ENCODE peak calls at places on chromosomes 2 and 18, in eight cellular contexts. P is K562, G is HepG2, W is H1, Y is GM12878, V is SK-N-SH, L is IMR-90, A is A549. T is an unnamed sample.

GRCh38 chr2:133841905-133842304 is 273.6 kb upstream of the NCKAP5 start:
- DNase-seq in P (no peak), G (no peak), W (no peak), Y (no peak), V (no peak), L (peak), A (no peak), T (no peak)

GRCh38 chr2:216692636-216693413 is 2.5 kb downstream of the IGFBP5 start:
- DNase-seq in P (peak), G (no peak), W (peak), Y (no peak), V (peak), L (peak), A (peak), T (peak)

GRCh38 chr2:24273598-24273997 is 86.7 kb downstream of the ITSN2 start:
- DNase-seq in P (no peak), G (no peak), W (no peak), Y (no peak), V (no peak), L (no peak), A (no peak), T (no peak)

GRCh38 chr2:210965472-210965871 is 409.1 kb downstream of the CPS1 start:
- DNase-seq in P (no peak), G (no peak), W (no peak), Y (no peak), V (no peak), L (no peak), A (no peak), T (no peak)

GRCh38 chr2:119939915-119940314 is 73.0 kb upstream of the EPB41L5 start:
- DNase-seq in P (no peak), G (no peak), W (no peak), Y (no peak), V (no peak), L (no peak), A (no peak), T (no peak)

GRCh38 chr2:237298323-237299118 is 115.4 kb downstream of the COL6A3 start:
- DNase-seq in P (no peak), G (peak), W (no peak), Y (no peak), V (peak), L (peak), A (no peak), T (no peak)

GRCh38 chr2:207869784-207870778 is 100.4 kb upstream of the FZD5 start:
- DNase-seq in P (no peak), G (peak), W (no peak), Y (no peak), V (no peak), L (peak), A (peak), T (no peak)

GRCh38 chr2:133718688-133719201 is 150.5 kb upstream of the NCKAP5 start:
- DNase-seq in P (no peak), G (no peak), W (no peak), Y (no peak), V (peak), L (peak), A (no peak), T (no peak)

GRCh38 chr2:161625314-161625919 is 1.2 kb downstream of the SLC4A10 start:
- DNase-seq in P (no peak), G (no peak), W (peak), Y (no peak), V (no peak), L (no peak), A (no peak), T (peak)

GRCh38 chr18:75220786-75221355 is 10.3 kb downstream of the TSHZ1 start:
- DNase-seq in P (no peak), G (no peak), W (no peak), Y (no peak), V (no peak), L (no peak), A (no peak), T (no peak)

GRCh38 chr2:579351-579886 is 97.8 kb downstream of the TMEM18 start:
- DNase-seq in P (no peak), G (no peak), W (no peak), Y (no peak), V (no peak), L (no peak), A (no peak), T (no peak)

GRCh38 chr2:231957913-231958763 is 3.4 kb upstream of the DIS3L2 start:
- DNase-seq in P (no peak), G (peak), W (no peak), Y (no peak), V (no peak), L (no peak), A (no peak), T (no peak)

GRCh38 chr2:42928692-42929576 is 136.6 kb upstream of the HAAO start:
- DNase-seq in P (peak), G (peak), W (peak), Y (no peak), V (peak), L (peak), A (peak), T (peak)

GRCh38 chr2:7956126-7956689 is 725.6 kb upstream of the ID2 start:
- DNase-seq in P (no peak), G (no peak), W (no peak), Y (no peak), V (no peak), L (peak), A (no peak), T (no peak)

DNA sequence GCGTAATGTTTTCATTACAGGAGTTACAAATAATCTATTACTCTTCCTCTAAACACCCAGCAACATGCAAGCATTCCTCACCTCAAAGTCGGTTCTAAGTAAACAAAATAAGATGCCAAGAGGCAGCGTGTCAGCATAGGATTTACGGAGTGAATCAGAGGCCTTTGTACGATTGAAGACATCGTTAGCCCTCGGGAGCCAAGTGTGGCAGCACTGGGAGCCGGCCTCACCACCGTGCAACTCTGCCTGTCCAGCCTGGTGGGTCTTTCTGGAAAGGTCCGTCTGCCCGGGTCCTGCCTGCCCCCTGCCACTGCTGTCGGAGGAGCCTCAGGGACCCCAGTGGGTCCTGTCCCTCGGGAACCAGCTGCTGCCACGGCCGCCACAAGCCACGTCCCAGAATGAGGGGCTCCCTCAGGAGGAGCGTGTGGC is 80.1 kb upstream of the CTDP1 start:
- DNase-seq in P (no peak), G (no peak), W (no peak), Y (no peak), V (no peak), L (peak), A (peak), T (no peak)
- TF ChIP-seq USF2 in P (no peak), G (no peak), W (no peak), Y (no peak), V (no peak), L (no peak), A (no peak), T (no peak)

DNA sequence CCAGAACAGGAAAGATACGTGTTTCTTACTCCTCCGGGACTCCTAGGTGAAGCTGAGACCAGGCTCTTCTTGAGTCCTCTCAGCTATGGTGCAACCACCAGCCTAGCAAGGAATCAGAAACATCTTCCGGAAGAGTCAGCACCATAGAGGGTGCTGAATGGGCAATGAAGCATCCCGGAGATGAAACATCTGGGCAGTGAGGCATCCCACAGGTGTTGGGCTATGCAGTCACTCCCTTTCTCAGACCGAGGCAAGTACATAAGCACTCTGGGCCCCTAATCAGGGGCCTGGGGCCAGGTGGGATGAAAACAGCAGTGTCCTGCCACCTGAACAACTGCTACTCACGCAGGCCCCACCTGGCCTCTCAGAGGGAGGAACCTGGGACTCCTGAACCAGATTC is 1.4 kb upstream of the CAPN10 start:
- DNase-seq in P (no peak), G (no peak), W (no peak), Y (peak), V (no peak), L (no peak), A (no peak), T (no peak)
- TF ChIP-seq USF2 in P (no peak), G (no peak), W (no peak), Y (no peak), V (no peak), L (no peak), A (no peak), T (no peak)

DNA sequence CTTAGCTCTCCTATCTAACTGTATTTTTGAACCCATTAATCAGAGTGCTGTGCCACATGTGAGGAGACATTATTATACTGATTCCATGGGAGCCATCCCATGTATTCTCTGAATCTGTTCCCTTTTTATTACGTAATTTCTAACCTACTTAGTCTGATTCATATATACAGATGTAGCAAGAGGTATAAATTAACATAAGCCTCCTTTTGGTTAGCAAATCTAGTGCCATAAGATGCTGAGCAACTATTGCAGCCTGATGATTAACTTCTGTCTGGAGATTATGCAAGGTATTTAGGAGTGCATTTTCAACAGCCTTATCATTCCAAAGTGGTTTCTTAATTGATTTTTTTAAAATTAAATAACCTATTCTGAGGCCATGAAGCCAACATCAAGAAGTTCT is 114.1 kb upstream of the MSH2 start:
- DNase-seq in P (no peak), G (no peak), W (no peak), Y (no peak), V (no peak), L (peak), A (no peak), T (no peak)
- TF ChIP-seq USF2 in P (no peak), G (no peak), W (no peak), Y (no peak), V (no peak), L (no peak), A (no peak), T (no peak)

GRCh38 chr2:27802547-27802946 is 31.0 kb downstream of the MRPL33 start:
- DNase-seq in P (no peak), G (no peak), W (no peak), Y (no peak), V (no peak), L (no peak), A (no peak), T (no peak)

GRCh38 chr2:27803046-27803445 is 31.5 kb downstream of the MRPL33 start:
- DNase-seq in P (no peak), G (no peak), W (no peak), Y (no peak), V (no peak), L (no peak), A (no peak), T (no peak)

GRCh38 chr2:27805180-27805579 is 33.7 kb downstream of the MRPL33 start:
- DNase-seq in P (no peak), G (no peak), W (no peak), Y (no peak), V (no peak), L (no peak), A (no peak), T (no peak)

GRCh38 chr2:27806311-27807059 is 35.0 kb downstream of the MRPL33 start:
- DNase-seq in P (no peak), G (no peak), W (no peak), Y (no peak), V (no peak), L (no peak), A (no peak), T (no peak)

GRCh38 chr2:27804146-27804545 is 32.6 kb downstream of the MRPL33 start:
- DNase-seq in P (no peak), G (no peak), W (no peak), Y (no peak), V (no peak), L (peak), A (no peak), T (no peak)
- TF ChIP-seq USF2 in P (no peak), G (no peak), W (no peak), Y (no peak), V (no peak), L (no peak), A (no peak), T (no peak)

T was measured in WTC11.